ENCODE peak calls at places on chromosomes 6 and 20, in six cellular contexts. K, N, P, Y, X and L are unnamed samples. For H3K27me3, the result is how much of the 10 kb centered on the place peaks cover.

GRCh38 chr6:39231386-39231785 is 2.1 kb upstream of the KCNK5 start:
- DNase-seq in K (peak), N (no peak), P (no peak), Y (no peak), X (no peak), L (peak)

GRCh38 chr6:97771356-97771755 is 488.3 kb upstream of the MMS22L start:
- DNase-seq in K (no peak), N (no peak), P (no peak), Y (no peak), X (no peak), L (no peak)

GRCh38 chr6:156167289-156168076 is 609.7 kb upstream of the ARID1B start:
- DNase-seq in K (no peak), N (no peak), P (peak), Y (no peak), X (no peak), L (no peak)

GRCh38 chr6:45398075-45398817 is 20.5 kb upstream of the SUPT3H start:
- DNase-seq in K (peak), N (no peak), P (no peak), Y (no peak), X (no peak), L (no peak)

GRCh38 chr6:27138837-27139752 is 108.4 kb upstream of the PRSS16 start:
- DNase-seq in K (peak), N (peak), P (peak), Y (peak), X (peak), L (peak)

GRCh38 chr6:160102956-160103824 is 18.4 kb upstream of the SLC22A1 start:
- DNase-seq in K (peak), N (peak), P (peak), Y (peak), X (no peak), L (peak)

GRCh38 chr6:135195522-135195921 is 14.4 kb downstream of the MYB start:
- DNase-seq in K (no peak), N (no peak), P (no peak), Y (no peak), X (no peak), L (no peak)

GRCh38 chr20:50346372-50347347 is 156.0 kb downstream of the CEBPB start:
- DNase-seq in K (peak), N (no peak), P (peak), Y (no peak), X (peak), L (no peak)

GRCh38 chr6:95601133-95601532 is 23.8 kb downstream of the MANEA start:
- DNase-seq in K (no peak), N (no peak), P (no peak), Y (no peak), X (no peak), L (no peak)

GRCh38 chr6:15663057-15663638 is 320 bp upstream of the DTNBP1 start:
- DNase-seq in K (peak), N (no peak), P (no peak), Y (no peak), X (no peak), L (peak)

GRCh38 chr6:153001767-153002612 is 519 bp downstream of the MTRF1L start:
- DNase-seq in K (no peak), N (no peak), P (peak), Y (peak), X (no peak), L (peak)

GRCh38 chr6:41811095-41811494 is 23.6 kb downstream of the TOMM6 start:
- DNase-seq in K (no peak), N (no peak), P (no peak), Y (no peak), X (no peak), L (no peak)

GRCh38 chr6:71034578-71034977 is 77.7 kb upstream of the B3GAT2 start:
- DNase-seq in K (no peak), N (no peak), P (no peak), Y (no peak), X (no peak), L (no peak)

GRCh38 chr6:43299338-43300293 is 1.6 kb downstream of the SLC22A7 start:
- DNase-seq in K (no peak), N (no peak), P (no peak), Y (no peak), X (no peak), L (peak)

GRCh38 chr6:71478834-71479541 is 190.4 kb downstream of the OGFRL1 start:
- DNase-seq in K (peak), N (no peak), P (peak), Y (peak), X (no peak), L (no peak)

GRCh38 chr6:96611342-96611964 is 48.5 kb downstream of the FHL5 start:
- DNase-seq in K (no peak), N (no peak), P (no peak), Y (no peak), X (no peak), L (no peak)

GRCh38 chr6:49151461-49151860 is 311.6 kb downstream of the MMUT start:
- DNase-seq in K (no peak), N (no peak), P (peak), Y (no peak), X (no peak), L (no peak)

GRCh38 chr6:129748212-129748900 is 38.4 kb upstream of the ARHGAP18 start:
- DNase-seq in K (no peak), N (no peak), P (peak), Y (no peak), X (no peak), L (no peak)

GRCh38 chr6:144296973-144297372 is 11.8 kb downstream of the UTRN start:
- DNase-seq in K (no peak), N (no peak), P (peak), Y (no peak), X (no peak), L (no peak)

GRCh38 chr6:32179746-32180405 is 1.7 kb downstream of the RNF5 start:
- DNase-seq in K (peak), N (no peak), P (no peak), Y (no peak), X (no peak), L (no peak)

DNA sequence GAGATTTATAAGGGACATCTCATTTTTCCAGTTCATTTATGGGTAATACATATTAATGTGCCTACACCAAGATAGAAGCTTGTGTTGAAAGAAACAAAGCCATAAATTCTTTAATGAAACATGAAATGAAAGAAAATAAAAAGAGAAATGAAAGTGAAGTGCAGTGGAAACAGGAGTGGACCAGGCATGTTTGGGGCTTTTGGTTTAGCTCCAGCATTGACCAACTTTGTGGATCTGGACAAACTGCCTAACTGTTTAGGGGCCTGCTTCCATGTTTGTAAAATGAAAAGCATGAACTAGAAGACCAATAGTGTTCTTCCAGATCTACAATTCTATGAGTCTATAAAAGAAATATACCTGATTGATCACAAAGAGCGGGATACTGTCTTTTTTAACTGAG is 124.9 kb downstream of the GJA10 start:
- DNase-seq in K (no peak), N (no peak), P (no peak), Y (no peak), X (no peak), L (no peak)
- H3K4me3 ChIP-seq in K (no peak), N (no peak), P (no peak), Y (no peak), X (no peak), L (no peak)

DNA sequence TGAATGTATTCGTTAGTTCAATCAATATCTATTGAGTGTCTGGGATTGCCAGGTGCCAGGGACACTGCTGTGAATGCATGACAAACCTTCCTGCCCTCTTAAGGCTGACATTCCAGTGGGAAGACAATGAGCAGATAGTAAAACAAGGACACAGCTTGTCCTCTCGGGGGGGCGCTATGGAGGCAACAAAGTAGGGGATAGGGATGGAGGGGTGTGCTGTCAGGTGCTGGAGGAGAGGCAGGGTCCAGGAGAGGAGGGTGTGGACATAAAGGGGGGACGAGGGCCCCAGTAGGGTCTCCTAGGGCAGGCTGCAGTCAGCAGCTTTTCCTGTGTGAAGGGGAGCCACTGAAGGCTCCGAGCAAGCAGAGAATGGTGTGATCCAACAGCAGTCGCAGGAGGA is 198.2 kb upstream of the PDE10A start:
- DNase-seq in K (no peak), N (no peak), P (no peak), Y (no peak), X (no peak), L (no peak)
- H3K27me3 ChIP-seq in K (under half), N (under half), P (under half), Y (under half), X (under half), L (under half)

GRCh38 chr20:58196402-58197184 is 31.9 kb downstream of the ANKRD60 start:
- DNase-seq in K (peak), N (no peak), P (no peak), Y (no peak), X (no peak), L (no peak)
- H3K4me3 ChIP-seq in K (no peak), N (no peak), P (no peak), Y (no peak), X (no peak), L (no peak)

DNA sequence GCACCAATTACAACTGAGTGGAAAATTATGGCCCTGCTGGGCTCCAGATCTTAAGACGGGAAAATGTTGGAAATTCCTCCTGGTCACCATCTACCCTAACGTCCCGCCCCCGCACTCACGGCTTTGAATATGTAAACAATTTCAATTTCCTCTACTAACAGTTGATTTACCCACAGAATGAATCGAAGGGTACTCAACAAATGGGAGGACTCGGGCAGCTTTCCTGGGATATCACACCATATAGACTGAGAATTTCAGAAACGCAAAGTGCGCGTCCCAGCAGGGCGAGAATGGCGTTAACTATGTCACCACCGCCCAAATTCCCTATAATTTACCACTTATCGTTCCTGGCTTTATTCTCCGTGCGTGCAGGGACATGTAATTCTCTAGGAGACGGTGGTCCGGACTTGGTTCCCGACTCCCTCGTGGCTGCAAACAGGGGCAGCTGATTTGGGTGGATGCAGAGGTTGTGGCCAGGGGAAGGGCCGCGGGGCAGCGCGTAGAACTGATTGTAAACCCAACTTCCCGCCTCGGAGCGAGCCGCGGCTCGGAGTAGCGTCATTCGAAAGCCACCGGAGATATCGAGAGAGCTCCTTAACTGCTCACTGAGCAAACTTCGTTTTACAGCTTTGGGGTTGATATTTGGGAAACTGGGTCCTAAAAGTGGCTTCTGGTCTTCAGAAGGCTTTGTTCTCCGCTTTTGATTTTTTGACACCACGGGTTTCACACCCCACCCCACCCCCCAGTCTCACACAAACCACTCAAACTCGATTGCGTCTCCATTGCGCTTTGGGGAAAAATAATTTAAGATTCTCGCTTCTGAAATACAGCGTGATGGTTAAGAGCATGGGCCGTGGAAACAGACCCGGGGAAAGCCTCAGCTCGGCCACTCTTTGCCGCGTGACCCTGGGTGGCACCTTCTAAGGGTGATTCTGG is 17.6 kb upstream of the ZSCAN9 start:
- DNase-seq in K (no peak), N (peak), P (peak), Y (peak), X (no peak), L (peak)
- H3K27me3 ChIP-seq in K (half or more), N (half or more), P (under half), Y (half or more), X (half or more), L (half or more)

GRCh38 chr20:53940883-53941546 is 129.4 kb downstream of the BCAS1 start:
- DNase-seq in K (peak), N (no peak), P (peak), Y (peak), X (no peak), L (no peak)

GRCh38 chr20:53943522-53944291 is 126.7 kb downstream of the BCAS1 start:
- DNase-seq in K (peak), N (no peak), P (peak), Y (no peak), X (no peak), L (peak)

GRCh38 chr20:53942973-53943372 is 127.4 kb downstream of the BCAS1 start:
- DNase-seq in K (no peak), N (no peak), P (no peak), Y (no peak), X (no peak), L (no peak)

GRCh38 chr20:53941680-53942079 is 128.7 kb downstream of the BCAS1 start:
- DNase-seq in K (no peak), N (no peak), P (no peak), Y (no peak), X (no peak), L (no peak)

DNA sequence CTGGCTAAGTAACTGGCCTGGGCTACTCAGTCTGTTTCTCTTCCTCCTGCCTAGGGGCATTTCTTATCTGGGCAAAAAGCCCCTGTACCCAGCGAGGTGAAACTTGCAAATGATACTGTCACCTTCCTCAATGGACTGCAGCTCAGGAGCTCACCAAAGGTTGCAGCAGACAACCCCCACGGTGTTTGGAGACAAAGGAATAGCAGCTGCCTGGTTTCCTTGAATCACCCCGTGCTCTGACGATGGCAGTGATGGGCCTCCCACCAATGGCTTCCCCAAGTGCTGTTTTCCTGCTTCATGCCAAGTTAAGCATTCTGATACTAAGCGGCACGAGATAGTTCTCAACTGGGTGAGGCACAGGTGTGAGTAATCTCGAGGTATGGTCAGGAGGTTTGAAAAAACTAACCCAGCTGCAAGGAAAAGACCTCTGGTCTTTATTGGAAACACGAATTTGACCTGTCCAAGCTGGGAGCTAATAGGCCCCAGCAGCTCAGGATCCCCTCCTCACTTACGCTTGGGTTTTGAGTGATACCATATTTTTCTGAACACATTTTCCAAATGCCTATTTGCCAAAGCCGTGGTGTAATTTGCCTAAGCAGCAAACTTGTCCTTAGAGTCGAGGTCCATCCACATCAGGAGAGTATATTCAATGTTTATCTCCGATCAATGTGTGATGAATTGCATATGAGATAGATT is 128.1 kb downstream of the BCAS1 start:
- DNase-seq in K (peak), N (no peak), P (no peak), Y (peak), X (no peak), L (peak)
- H3K4me3 ChIP-seq in K (no peak), N (no peak), P (no peak), Y (no peak), X (no peak), L (no peak)

DNA sequence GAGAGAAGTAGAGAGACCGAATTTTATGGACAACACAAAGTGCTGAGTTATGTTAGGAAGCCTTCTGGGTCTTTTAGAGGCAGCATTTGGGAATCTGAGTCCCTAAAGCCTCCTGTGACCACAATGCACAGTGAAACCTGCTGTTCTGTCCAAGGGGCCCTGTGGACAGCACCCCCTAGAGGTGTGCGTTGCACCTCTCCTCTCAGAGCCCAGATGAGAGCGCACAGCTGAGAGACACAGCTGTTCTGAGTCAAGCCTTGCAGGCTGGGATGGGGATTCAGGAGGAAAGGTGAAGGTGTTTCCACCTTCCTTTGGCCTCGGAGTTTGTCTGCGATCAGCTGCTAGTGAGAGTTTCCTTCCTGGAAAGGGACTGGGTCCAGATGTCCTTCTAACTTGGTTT is 13.0 kb downstream of the PCK1 start:
- DNase-seq in K (peak), N (no peak), P (no peak), Y (no peak), X (no peak), L (peak)
- H3K27me3 ChIP-seq in K (under half), N (under half), P (half or more), Y (under half), X (under half), L (under half)

DNA sequence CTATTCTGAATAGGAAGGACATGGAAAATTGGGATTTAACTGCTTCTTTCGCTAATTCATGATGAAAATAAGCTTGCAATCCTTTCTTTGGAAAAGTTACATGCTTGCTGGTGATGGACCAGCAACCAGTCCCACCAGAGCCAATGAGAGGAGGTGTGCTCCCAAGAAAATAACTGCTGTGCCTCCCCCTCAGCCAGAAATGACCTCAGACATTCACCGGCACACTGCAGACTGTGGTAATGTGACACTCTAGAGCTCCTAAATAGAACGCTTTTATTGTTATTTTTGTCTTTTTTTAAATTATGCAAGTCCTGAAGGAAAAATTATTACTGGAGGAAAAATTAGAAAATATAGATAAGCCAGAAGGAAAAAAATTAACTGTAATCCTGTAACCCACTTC is 2.6 kb downstream of the PYGB start:
- DNase-seq in K (peak), N (no peak), P (no peak), Y (no peak), X (no peak), L (no peak)
- H3K4me3 ChIP-seq in K (peak), N (no peak), P (peak), Y (peak), X (no peak), L (no peak)

GRCh38 chr6:132188865-132189264 is 212.4 kb downstream of the MOXD1 start:
- DNase-seq in K (peak), N (no peak), P (peak), Y (no peak), X (no peak), L (no peak)

GRCh38 chr6:132194529-132194928 is 206.7 kb downstream of the MOXD1 start:
- DNase-seq in K (no peak), N (no peak), P (no peak), Y (no peak), X (no peak), L (no peak)

GRCh38 chr6:132190097-132190814 is 211.0 kb downstream of the MOXD1 start:
- DNase-seq in K (peak), N (no peak), P (peak), Y (no peak), X (no peak), L (no peak)

GRCh38 chr6:132190815-132191175 is 210.5 kb downstream of the MOXD1 start:
- DNase-seq in K (peak), N (no peak), P (peak), Y (no peak), X (no peak), L (no peak)

GRCh38 chr6:132192646-132193045 is 208.6 kb downstream of the MOXD1 start:
- DNase-seq in K (no peak), N (no peak), P (no peak), Y (no peak), X (no peak), L (no peak)
- H3K27me3 ChIP-seq in K (under half), N (under half), P (under half), Y (under half), X (under half), L (under half)